ENCODE peak calls at places on chromosomes 6 and 20, in six cellular contexts. O is smooth muscle cell of the brain vasculature, X is Calu3, G is lower leg skin, I is RWPE1, A is AG20443. Z is an unnamed sample.

GRCh38 chr6:17381429-17382147 is 11.8 kb upstream of the CAP2 start:
- DNase-seq in O (no peak), X (no peak), G (no peak), I (no peak), A (peak; percentile 65), Z (peak; percentile 12)

GRCh38 chr6:158284340-158285210 is 27.7 kb upstream of the TULP4 start:
- DNase-seq in O (no peak), X (no peak), G (no peak), I (no peak), A (peak; percentile 44), Z (peak; percentile 41)

GRCh38 chr20:61727761-61728160 is 337.9 kb downstream of the TAF4 start:
- DNase-seq in O (no peak), X (no peak), G (no peak), I (no peak), A (no peak), Z (no peak)

GRCh38 chr20:34980543-34981213 is 25.0 kb downstream of the MYH7B start:
- DNase-seq in O (no peak), X (no peak), G (no peak), I (no peak), A (no peak), Z (no peak)

GRCh38 chr6:20599302-20600051 is 65.2 kb downstream of the CDKAL1 start:
- DNase-seq in O (no peak), X (no peak), G (no peak), I (no peak), A (no peak), Z (no peak)

GRCh38 chr6:157381631-157382621 is 936 bp downstream of the ZDHHC14 start:
- DNase-seq in O (no peak), X (peak; percentile 56), G (peak; percentile 36), I (peak; percentile 54), A (peak; percentile 76), Z (peak; percentile 13)

GRCh38 chr20:11457476-11457875 is 460.2 kb upstream of the BTBD3 start:
- DNase-seq in O (no peak), X (no peak), G (no peak), I (no peak), A (no peak), Z (no peak)

GRCh38 chr20:31749223-31749622 is 10.1 kb downstream of the TPX2 start:
- DNase-seq in O (no peak), X (no peak), G (no peak), I (no peak), A (no peak), Z (no peak)

GRCh38 chr20:48754269-48754668 is 73.5 kb downstream of the PREX1 start:
- DNase-seq in O (no peak), X (no peak), G (no peak), I (no peak), A (no peak), Z (no peak)